ENCODE peak calls at places on chromosome 5, in eight cellular contexts. One of them, this sample, is unnamed.

GRCh38 chr5:60334281-60334713 is 365.7 kb downstream of the DEPDC1B start:
- DNase-seq in GM12865: no peak
- DNase-seq in A549: peak; percentile 29
- DNase-seq in body of pancreas: no peak
- DNase-seq in K562: no peak
- DNase-seq in cardiac fibroblast: peak; percentile 32
- DNase-seq in thyroid gland: no peak
- DNase-seq in brain microvascular endothelial cell: peak; percentile 90
- DNase-seq in this sample: peak; percentile 36

GRCh38 chr5:96288845-96289185 is 144.2 kb downstream of the PCSK1 start:
- DNase-seq in GM12865: no peak
- DNase-seq in A549: no peak
- DNase-seq in body of pancreas: no peak
- DNase-seq in K562: no peak
- DNase-seq in cardiac fibroblast: peak; percentile 84
- DNase-seq in thyroid gland: no peak
- DNase-seq in brain microvascular endothelial cell: no peak
- DNase-seq in this sample: no peak

GRCh38 chr5:155089649-155090048 is 76.1 kb downstream of the KIF4B start:
- DNase-seq in GM12865: no peak
- DNase-seq in A549: no peak
- DNase-seq in body of pancreas: no peak
- DNase-seq in K562: no peak
- DNase-seq in cardiac fibroblast: peak; percentile 10
- DNase-seq in thyroid gland: no peak
- DNase-seq in brain microvascular endothelial cell: no peak
- DNase-seq in this sample: no peak

GRCh38 chr5:59648949-59649921 is 244.3 kb downstream of the PDE4D start:
- DNase-seq in GM12865: no peak
- DNase-seq in A549: no peak
- DNase-seq in body of pancreas: no peak
- DNase-seq in K562: peak; percentile 6
- DNase-seq in cardiac fibroblast: no peak
- DNase-seq in thyroid gland: no peak
- DNase-seq in brain microvascular endothelial cell: peak; percentile 88
- DNase-seq in this sample: no peak

GRCh38 chr5:39414429-39414828 is 10.4 kb downstream of the DAB2 start:
- DNase-seq in GM12865: no peak
- DNase-seq in A549: no peak
- DNase-seq in body of pancreas: no peak
- DNase-seq in K562: no peak
- DNase-seq in cardiac fibroblast: no peak
- DNase-seq in thyroid gland: no peak
- DNase-seq in brain microvascular endothelial cell: no peak
- DNase-seq in this sample: no peak

GRCh38 chr5:54171645-54172384 is 138.6 kb downstream of the ARL15 start:
- DNase-seq in GM12865: no peak
- DNase-seq in A549: no peak
- DNase-seq in body of pancreas: peak; percentile 52
- DNase-seq in K562: no peak
- DNase-seq in cardiac fibroblast: peak; percentile 46
- DNase-seq in thyroid gland: no peak
- DNase-seq in brain microvascular endothelial cell: peak; percentile 50
- DNase-seq in this sample: no peak

GRCh38 chr5:137365126-137365865 is 133.8 kb downstream of the SPOCK1 start:
- DNase-seq in GM12865: no peak
- DNase-seq in A549: no peak
- DNase-seq in body of pancreas: no peak
- DNase-seq in K562: no peak
- DNase-seq in cardiac fibroblast: peak; percentile 40
- DNase-seq in thyroid gland: no peak
- DNase-seq in brain microvascular endothelial cell: no peak
- DNase-seq in this sample: no peak

GRCh38 chr5:53482717-53483638 is 2.5 kb downstream of the FST start:
- DNase-seq in GM12865: peak; percentile 29
- DNase-seq in A549: peak; percentile 27
- DNase-seq in body of pancreas: peak; percentile 30
- DNase-seq in K562: peak; percentile 44
- DNase-seq in cardiac fibroblast: peak; percentile 43
- DNase-seq in thyroid gland: peak; percentile 68
- DNase-seq in brain microvascular endothelial cell: no peak
- DNase-seq in this sample: no peak

GRCh38 chr5:14316471-14316870 is 173.3 kb downstream of the TRIO start:
- DNase-seq in GM12865: no peak
- DNase-seq in A549: no peak
- DNase-seq in body of pancreas: no peak
- DNase-seq in K562: no peak
- DNase-seq in cardiac fibroblast: no peak
- DNase-seq in thyroid gland: no peak
- DNase-seq in brain microvascular endothelial cell: no peak
- DNase-seq in this sample: no peak

GRCh38 chr5:133754575-133755169 is 142.3 kb upstream of the FSTL4 start:
- DNase-seq in GM12865: peak; percentile 51
- DNase-seq in A549: peak; percentile 53
- DNase-seq in body of pancreas: peak; percentile 55
- DNase-seq in K562: peak; percentile 48
- DNase-seq in cardiac fibroblast: peak; percentile 35
- DNase-seq in thyroid gland: peak; percentile 37
- DNase-seq in brain microvascular endothelial cell: peak; percentile 9
- DNase-seq in this sample: no peak

GRCh38 chr5:58314356-58315045 is 145.4 kb downstream of the PLK2 start:
- DNase-seq in GM12865: no peak
- DNase-seq in A549: peak; percentile 21
- DNase-seq in body of pancreas: no peak
- DNase-seq in K562: no peak
- DNase-seq in cardiac fibroblast: no peak
- DNase-seq in thyroid gland: no peak
- DNase-seq in brain microvascular endothelial cell: no peak
- DNase-seq in this sample: no peak

GRCh38 chr5:143025376-143025775 is 255.2 kb downstream of the ARHGAP26 start:
- DNase-seq in GM12865: peak; percentile 68
- DNase-seq in A549: no peak
- DNase-seq in body of pancreas: no peak
- DNase-seq in K562: no peak
- DNase-seq in cardiac fibroblast: no peak
- DNase-seq in thyroid gland: no peak
- DNase-seq in brain microvascular endothelial cell: no peak
- DNase-seq in this sample: no peak

GRCh38 chr5:64074533-64074932 is 91.1 kb upstream of the RNF180 start:
- DNase-seq in GM12865: peak; percentile 38
- DNase-seq in A549: peak; percentile 49
- DNase-seq in body of pancreas: no peak
- DNase-seq in K562: peak; percentile 12
- DNase-seq in cardiac fibroblast: peak; percentile 61
- DNase-seq in thyroid gland: no peak
- DNase-seq in brain microvascular endothelial cell: peak; percentile 34
- DNase-seq in this sample: no peak

GRCh38 chr5:68460147-68460760 is 244.7 kb downstream of the PIK3R1 start:
- DNase-seq in GM12865: peak; percentile 86
- DNase-seq in A549: peak; percentile 69
- DNase-seq in body of pancreas: peak; percentile 29
- DNase-seq in K562: peak; percentile 86
- DNase-seq in cardiac fibroblast: peak; percentile 85
- DNase-seq in thyroid gland: peak; percentile 24
- DNase-seq in brain microvascular endothelial cell: peak; percentile 67
- DNase-seq in this sample: no peak

GRCh38 chr5:138033275-138033808 is 463 bp upstream of the FAM13B start:
- DNase-seq in GM12865: no peak
- DNase-seq in A549: no peak
- DNase-seq in body of pancreas: no peak
- DNase-seq in K562: no peak
- DNase-seq in cardiac fibroblast: no peak
- DNase-seq in thyroid gland: no peak
- DNase-seq in brain microvascular endothelial cell: no peak
- DNase-seq in this sample: no peak

GRCh38 chr5:60744682-60745081 is 44.7 kb upstream of the DEPDC1B start:
- DNase-seq in GM12865: no peak
- DNase-seq in A549: no peak
- DNase-seq in body of pancreas: no peak
- DNase-seq in K562: no peak
- DNase-seq in cardiac fibroblast: no peak
- DNase-seq in thyroid gland: no peak
- DNase-seq in brain microvascular endothelial cell: no peak
- DNase-seq in this sample: no peak

GRCh38 chr5:43042626-43043399 is 2.7 kb upstream of the ANXA2R start:
- DNase-seq in GM12865: peak; percentile 89
- DNase-seq in A549: peak; percentile 85
- DNase-seq in body of pancreas: peak; percentile 61
- DNase-seq in K562: peak; percentile 95
- DNase-seq in cardiac fibroblast: peak; percentile 76
- DNase-seq in thyroid gland: no peak
- DNase-seq in brain microvascular endothelial cell: peak; percentile 58
- DNase-seq in this sample: no peak
- H3K4me3 ChIP-seq in GM12865: peak overlapping the region; percentile 66
- H3K4me3 ChIP-seq in A549: peak overlapping the region; percentile 50
- H3K4me3 ChIP-seq in body of pancreas: peak overlapping the region; percentile 51
- H3K4me3 ChIP-seq in K562: peak overlapping the region; percentile 49
- H3K4me3 ChIP-seq in cardiac fibroblast: peak overlapping the region; percentile 59
- H3K4me3 ChIP-seq in thyroid gland: no peak overlapping the region
- H3K4me3 ChIP-seq in brain microvascular endothelial cell: peak overlapping the region; percentile 77
- H3K4me3 ChIP-seq in this sample: peak overlapping the region; percentile 72

GRCh38 chr5:77152441-77152840 is 58.0 kb upstream of the PDE8B start:
- DNase-seq in GM12865: no peak
- DNase-seq in A549: no peak
- DNase-seq in body of pancreas: no peak
- DNase-seq in K562: no peak
- DNase-seq in cardiac fibroblast: no peak
- DNase-seq in thyroid gland: no peak
- DNase-seq in brain microvascular endothelial cell: no peak
- DNase-seq in this sample: no peak
- TF ChIP-seq CTCF in GM12865: no peak
- TF ChIP-seq CTCF in A549: no peak
- TF ChIP-seq CTCF in body of pancreas: no peak
- TF ChIP-seq CTCF in K562: no peak
- TF ChIP-seq CTCF in cardiac fibroblast: no peak
- TF ChIP-seq CTCF in thyroid gland: no peak
- TF ChIP-seq CTCF in brain microvascular endothelial cell: no peak
- TF ChIP-seq CTCF in this sample: no peak

GRCh38 chr5:173577817-173578216 is 38.6 kb downstream of the BOD1 start:
- DNase-seq in GM12865: no peak
- DNase-seq in A549: no peak
- DNase-seq in body of pancreas: no peak
- DNase-seq in K562: no peak
- DNase-seq in cardiac fibroblast: no peak
- DNase-seq in thyroid gland: no peak
- DNase-seq in brain microvascular endothelial cell: no peak
- DNase-seq in this sample: no peak
- H3K4me3 ChIP-seq in GM12865: no peak overlapping the region
- H3K4me3 ChIP-seq in A549: no peak overlapping the region
- H3K4me3 ChIP-seq in body of pancreas: no peak overlapping the region
- H3K4me3 ChIP-seq in K562: no peak overlapping the region
- H3K4me3 ChIP-seq in cardiac fibroblast: no peak overlapping the region
- H3K4me3 ChIP-seq in thyroid gland: no peak overlapping the region
- H3K4me3 ChIP-seq in brain microvascular endothelial cell: no peak overlapping the region
- H3K4me3 ChIP-seq in this sample: no peak overlapping the region

DNA sequence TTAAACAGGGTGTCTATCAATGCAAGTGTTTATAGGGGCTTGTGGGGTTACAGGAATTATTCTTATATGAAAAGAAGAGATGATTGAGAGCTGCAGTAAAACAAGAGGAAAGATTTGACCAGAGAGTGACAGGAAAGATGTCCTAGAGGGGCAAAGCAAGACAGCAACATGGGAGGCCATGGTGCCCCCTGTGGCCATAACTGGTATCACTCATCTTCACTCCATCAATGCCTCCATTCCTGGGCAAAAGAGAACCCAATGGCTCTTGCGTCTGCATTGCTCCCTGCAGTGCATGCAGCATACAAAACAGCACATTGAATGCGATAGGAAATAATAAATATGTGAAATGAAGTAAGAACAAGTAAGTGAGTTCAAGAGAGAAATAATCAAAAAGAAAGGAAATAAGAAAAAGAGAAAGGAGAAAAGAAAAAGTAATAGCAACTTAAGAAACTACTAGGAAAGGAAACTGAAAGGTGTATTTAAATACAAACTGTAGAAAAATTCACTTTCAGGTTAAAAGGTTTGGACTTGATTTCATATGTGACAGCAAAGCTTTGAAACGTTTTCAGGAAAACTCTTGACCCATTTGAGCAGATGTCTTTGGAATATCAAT is 206.6 kb downstream of the SEMA5A start:
- DNase-seq in GM12865: peak; percentile 37
- DNase-seq in A549: peak; percentile 32
- DNase-seq in body of pancreas: no peak
- DNase-seq in K562: peak; percentile 26
- DNase-seq in cardiac fibroblast: peak; percentile 31
- DNase-seq in thyroid gland: no peak
- DNase-seq in brain microvascular endothelial cell: no peak
- DNase-seq in this sample: no peak
- TF ChIP-seq CTCF in GM12865: peak; percentile 39
- TF ChIP-seq CTCF in A549: no peak
- TF ChIP-seq CTCF in body of pancreas: no peak
- TF ChIP-seq CTCF in K562: peak; percentile 48
- TF ChIP-seq CTCF in cardiac fibroblast: peak; percentile 57
- TF ChIP-seq CTCF in thyroid gland: no peak
- TF ChIP-seq CTCF in brain microvascular endothelial cell: peak; percentile 81
- TF ChIP-seq CTCF in this sample: peak; percentile 36

GRCh38 chr5:6379246-6379645 is 899 bp upstream of the MED10 start:
- DNase-seq in GM12865: no peak
- DNase-seq in A549: no peak
- DNase-seq in body of pancreas: no peak
- DNase-seq in K562: peak; percentile 12
- DNase-seq in cardiac fibroblast: no peak
- DNase-seq in thyroid gland: no peak
- DNase-seq in brain microvascular endothelial cell: no peak
- DNase-seq in this sample: no peak
- H3K4me3 ChIP-seq in GM12865: peak overlapping the region; percentile 89
- H3K4me3 ChIP-seq in A549: peak overlapping the region; percentile 95
- H3K4me3 ChIP-seq in body of pancreas: no peak overlapping the region
- H3K4me3 ChIP-seq in K562: peak overlapping the region; percentile 92
- H3K4me3 ChIP-seq in cardiac fibroblast: no peak overlapping the region
- H3K4me3 ChIP-seq in thyroid gland: no peak overlapping the region
- H3K4me3 ChIP-seq in brain microvascular endothelial cell: no peak overlapping the region
- H3K4me3 ChIP-seq in this sample: no peak overlapping the region

DNA sequence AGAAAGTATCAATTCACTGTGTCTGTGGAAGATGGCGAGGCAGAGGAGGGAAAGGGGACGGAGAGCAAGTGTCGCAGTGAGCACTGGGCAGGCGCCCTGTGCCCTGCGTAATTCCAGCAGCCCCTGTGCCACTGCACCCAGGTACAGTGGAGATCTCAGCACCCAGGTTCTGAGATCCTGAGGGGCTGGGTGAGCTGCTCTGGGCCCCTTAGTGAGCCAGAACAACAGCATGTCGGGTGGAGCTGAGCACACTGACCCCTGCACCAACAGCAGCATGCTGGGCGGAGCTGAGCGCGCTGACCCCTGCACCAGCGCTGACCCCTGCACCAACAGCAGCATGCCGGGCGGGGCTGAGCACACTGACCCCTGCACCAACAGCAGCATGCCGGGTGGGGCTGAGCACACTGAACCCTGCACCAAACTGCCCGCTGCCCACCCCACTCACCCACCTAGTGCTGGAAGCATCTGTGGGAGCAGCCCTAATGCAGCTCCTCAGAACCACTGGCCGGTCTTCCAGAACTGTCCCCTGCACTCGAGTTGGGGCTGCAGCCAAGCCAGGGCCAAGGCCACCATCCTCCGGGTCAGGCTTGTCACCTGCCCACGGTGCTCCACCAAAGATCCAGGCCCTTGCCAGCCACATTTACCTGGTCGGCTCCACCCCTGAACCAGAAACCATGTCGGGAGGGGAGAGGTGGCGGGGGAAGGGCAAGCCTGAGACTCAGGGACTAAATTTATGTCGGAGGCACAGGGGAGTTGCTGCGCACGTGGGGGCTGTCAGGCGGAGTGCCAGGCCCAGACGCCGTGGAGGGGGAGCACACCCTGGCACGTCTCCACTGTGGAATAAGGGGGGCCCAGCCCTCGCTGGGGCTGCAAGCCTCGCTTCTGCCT is 80.4 kb downstream of the ADAMTS2 start:
- DNase-seq in GM12865: no peak
- DNase-seq in A549: no peak
- DNase-seq in body of pancreas: peak; percentile 8
- DNase-seq in K562: no peak
- DNase-seq in cardiac fibroblast: no peak
- DNase-seq in thyroid gland: peak; percentile 45
- DNase-seq in brain microvascular endothelial cell: no peak
- DNase-seq in this sample: no peak
- TF ChIP-seq CTCF in GM12865: no peak
- TF ChIP-seq CTCF in A549: no peak
- TF ChIP-seq CTCF in body of pancreas: no peak
- TF ChIP-seq CTCF in K562: no peak
- TF ChIP-seq CTCF in cardiac fibroblast: no peak
- TF ChIP-seq CTCF in thyroid gland: no peak
- TF ChIP-seq CTCF in brain microvascular endothelial cell: no peak
- TF ChIP-seq CTCF in this sample: no peak

This sample was measured in AG04449.